ENCODE peak calls at places on chromosomes 6 and 20, in four cellular contexts. P is COR-L47, Y is KG1, W is substantia nigra. M is an unnamed sample.

GRCh38 chr6:150252714-150253444 is 110.0 kb downstream of the PPP1R14C start:
- DNase-seq in P (no peak), Y (no peak), W (no peak), M (no peak)

GRCh38 chr20:5848711-5849505 is 98.7 kb downstream of the SHLD1 start:
- DNase-seq in Y (no peak), W (no peak), P (no peak), M (no peak)

GRCh38 chr6:155241966-155242365 is 21.8 kb upstream of the CLDN20 start:
- DNase-seq in P (no peak), W (no peak), Y (no peak), M (no peak)

GRCh38 chr20:59821788-59822187 is 111.6 kb downstream of the SYCP2 start:
- DNase-seq in Y (no peak), W (no peak), P (no peak), M (no peak)

GRCh38 chr6:43258807-43259686 is 15.8 kb downstream of the TTBK1 start:
- DNase-seq in Y (no peak), W (no peak), P (no peak), M (no peak)

GRCh38 chr6:53603381-53604121 is 58.6 kb upstream of the GCLC start:
- DNase-seq in Y (no peak), P (peak), W (no peak), M (no peak)

GRCh38 chr6:23705691-23706090 is 420.3 kb upstream of the NRSN1 start:
- DNase-seq in W (no peak), Y (no peak), P (no peak), M (no peak)

GRCh38 chr6:75991941-75992340 is 80.5 kb downstream of the IMPG1 start:
- DNase-seq in Y (no peak), P (no peak), W (no peak), M (no peak)

GRCh38 chr6:168641455-168641854 is 200.5 kb downstream of the SMOC2 start:
- DNase-seq in Y (no peak), W (no peak), P (no peak), M (no peak)

GRCh38 chr20:54345301-54345724 is 130.1 kb upstream of the DOK5 start:
- DNase-seq in P (no peak), W (no peak), Y (no peak), M (no peak)

GRCh38 chr20:50339196-50339901 is 148.7 kb downstream of the CEBPB start:
- DNase-seq in W (no peak), Y (no peak), P (no peak), M (no peak)

GRCh38 chr6:11851405-11851804 is 72.8 kb upstream of the ADTRP start:
- DNase-seq in P (no peak), Y (no peak), W (no peak), M (no peak)

GRCh38 chr6:3162067-3162497 is 4.7 kb upstream of the TUBB2A start:
- DNase-seq in P (no peak), W (no peak), Y (no peak), M (no peak)

GRCh38 chr6:90940812-90941481 is 354.1 kb upstream of the MAP3K7 start:
- DNase-seq in P (peak), Y (peak), W (no peak), M (no peak)

GRCh38 chr6:119476024-119476423 is 126.5 kb upstream of the MAN1A1 start:
- DNase-seq in P (no peak), Y (no peak), W (no peak), M (no peak)

GRCh38 chr20:58271596-58272460 is 37.7 kb upstream of the RAB22A start:
- DNase-seq in W (no peak), P (no peak), Y (no peak), M (no peak)

GRCh38 chr6:30682181-30683117 is 4.0 kb downstream of the PPP1R18 start:
- DNase-seq in Y (peak), W (peak), P (no peak), M (no peak)

GRCh38 chr20:21089421-21089820 is 16.7 kb downstream of the LINC00237 start:
- DNase-seq in Y (no peak), W (no peak), P (peak), M (no peak)

GRCh38 chr6:138520463-138520862 is 21.2 kb upstream of the NHSL1 start:
- DNase-seq in P (no peak), Y (no peak), W (no peak), M (no peak)

GRCh38 chr6:24720131-24720603 is 1.2 kb upstream of the C6orf62 start:
- DNase-seq in W (peak), P (peak), Y (no peak), M (no peak)

M was measured in anterior cingulate cortex.